ENCODE peak calls at places on chromosomes 1 and 21, in seven cellular contexts. H, W, S, M, A, Z and X are unnamed samples.

GRCh38 chr1:184860985-184861754 is 106.5 kb upstream of the EDEM3 start:
- DNase-seq in W (no peak), M (no peak), A (no peak), S (no peak), H (no peak), Z (no peak), X (no peak)

GRCh38 chr1:180923024-180923841 is 10.5 kb downstream of the KIAA1614 start:
- DNase-seq in A (no peak), M (no peak), Z (no peak), W (no peak), H (no peak), S (peak), X (no peak)

GRCh38 chr1:231827337-231828105 is 200.9 kb downstream of the DISC1 start:
- DNase-seq in Z (no peak), S (no peak), M (no peak), W (peak), A (no peak), H (no peak), X (no peak)

GRCh38 chr1:203267912-203268311 is 37.4 kb upstream of the BTG2 start:
- DNase-seq in M (no peak), S (no peak), Z (no peak), W (no peak), A (no peak), H (no peak), X (no peak)

GRCh38 chr21:38802050-38803026 is 3.4 kb upstream of the ETS2 start:
- DNase-seq in S (no peak), W (no peak), Z (no peak), H (no peak), M (no peak), A (no peak), X (no peak)

GRCh38 chr1:205715628-205716027 is 34.4 kb downstream of the NUCKS1 start:
- DNase-seq in M (no peak), W (no peak), A (no peak), H (no peak), Z (no peak), S (no peak), X (no peak)

GRCh38 chr1:247145279-247145678 is 26.5 kb downstream of the ZNF124 start:
- DNase-seq in S (no peak), W (no peak), H (no peak), M (no peak), A (no peak), Z (no peak), X (no peak)

GRCh38 chr1:52164604-52165003 is 22.7 kb downstream of the ZFYVE9 start:
- DNase-seq in M (no peak), Z (no peak), A (no peak), H (no peak), S (no peak), W (no peak), X (no peak)

GRCh38 chr1:238141295-238141694 is 250.6 kb upstream of the ZP4 start:
- DNase-seq in A (no peak), H (no peak), Z (no peak), W (no peak), M (no peak), S (peak), X (no peak)

GRCh38 chr1:95023399-95024050 is 49.2 kb downstream of the ALG14 start:
- DNase-seq in Z (no peak), M (no peak), H (no peak), W (peak), S (no peak), A (no peak), X (no peak)